ENCODE peak calls at places on chromosomes 5 and 9, in eight cellular contexts. One of them, this sample, is unnamed.

GRCh38 chr9:27179245-27179870 is 70.3 kb downstream of the TEK start:
- DNase-seq in uterus: no peak
- DNase-seq in coronary artery: no peak
- DNase-seq in heart right ventricle: no peak
- DNase-seq in LNCaP clone FGC: no peak
- DNase-seq in AG10803: no peak
- DNase-seq in mammary epithelial cell: peak
- DNase-seq in BJ: no peak
- DNase-seq in this sample: peak

GRCh38 chr9:111648066-111648465 is 13.3 kb upstream of the GNG10 start:
- DNase-seq in AG10803: no peak
- DNase-seq in LNCaP clone FGC: no peak
- DNase-seq in heart right ventricle: no peak
- DNase-seq in BJ: no peak
- DNase-seq in coronary artery: no peak
- DNase-seq in mammary epithelial cell: no peak
- DNase-seq in uterus: no peak
- DNase-seq in this sample: no peak

GRCh38 chr5:7209583-7210139 is 186.3 kb upstream of the ADCY2 start:
- DNase-seq in mammary epithelial cell: no peak
- DNase-seq in heart right ventricle: no peak
- DNase-seq in coronary artery: no peak
- DNase-seq in AG10803: no peak
- DNase-seq in uterus: no peak
- DNase-seq in BJ: no peak
- DNase-seq in LNCaP clone FGC: no peak
- DNase-seq in this sample: peak

GRCh38 chr9:114287763-114288232 is 35.1 kb upstream of the ORM1 start:
- DNase-seq in uterus: peak
- DNase-seq in LNCaP clone FGC: no peak
- DNase-seq in heart right ventricle: no peak
- DNase-seq in mammary epithelial cell: no peak
- DNase-seq in BJ: no peak
- DNase-seq in coronary artery: peak
- DNase-seq in AG10803: no peak
- DNase-seq in this sample: no peak

GRCh38 chr5:111401906-111402305 is 110.4 kb downstream of the STARD4 start:
- DNase-seq in AG10803: no peak
- DNase-seq in uterus: no peak
- DNase-seq in LNCaP clone FGC: no peak
- DNase-seq in coronary artery: no peak
- DNase-seq in heart right ventricle: no peak
- DNase-seq in mammary epithelial cell: no peak
- DNase-seq in BJ: no peak
- DNase-seq in this sample: peak

GRCh38 chr5:81717221-81717620 is 33.7 kb downstream of the SSBP2 start:
- DNase-seq in uterus: no peak
- DNase-seq in heart right ventricle: no peak
- DNase-seq in coronary artery: no peak
- DNase-seq in AG10803: no peak
- DNase-seq in BJ: no peak
- DNase-seq in mammary epithelial cell: no peak
- DNase-seq in LNCaP clone FGC: no peak
- DNase-seq in this sample: peak

GRCh38 chr5:106691701-106692100 is 979.0 kb downstream of the EFNA5 start:
- DNase-seq in AG10803: no peak
- DNase-seq in heart right ventricle: no peak
- DNase-seq in coronary artery: no peak
- DNase-seq in mammary epithelial cell: no peak
- DNase-seq in LNCaP clone FGC: no peak
- DNase-seq in BJ: no peak
- DNase-seq in uterus: no peak
- DNase-seq in this sample: peak

GRCh38 chr5:101675510-101675909 is 620.6 kb downstream of the SLCO4C1 start:
- DNase-seq in uterus: no peak
- DNase-seq in LNCaP clone FGC: no peak
- DNase-seq in AG10803: no peak
- DNase-seq in mammary epithelial cell: no peak
- DNase-seq in BJ: no peak
- DNase-seq in heart right ventricle: no peak
- DNase-seq in coronary artery: no peak
- DNase-seq in this sample: no peak

GRCh38 chr9:35618854-35619799 is 914 bp upstream of the CD72 start:
- DNase-seq in mammary epithelial cell: no peak
- DNase-seq in LNCaP clone FGC: no peak
- DNase-seq in uterus: no peak
- DNase-seq in coronary artery: no peak
- DNase-seq in heart right ventricle: no peak
- DNase-seq in BJ: no peak
- DNase-seq in AG10803: no peak
- DNase-seq in this sample: no peak

GRCh38 chr9:18474778-18475177 is 825 bp downstream of the ADAMTSL1 start:
- DNase-seq in LNCaP clone FGC: no peak
- DNase-seq in coronary artery: no peak
- DNase-seq in heart right ventricle: no peak
- DNase-seq in BJ: no peak
- DNase-seq in AG10803: peak
- DNase-seq in mammary epithelial cell: no peak
- DNase-seq in uterus: no peak
- DNase-seq in this sample: no peak

GRCh38 chr5:138948391-138949222 is 73.5 kb upstream of the LRRTM2 start:
- DNase-seq in BJ: no peak
- DNase-seq in coronary artery: no peak
- DNase-seq in AG10803: no peak
- DNase-seq in heart right ventricle: no peak
- DNase-seq in LNCaP clone FGC: no peak
- DNase-seq in uterus: no peak
- DNase-seq in mammary epithelial cell: no peak
- DNase-seq in this sample: no peak

GRCh38 chr5:103021310-103021709 is 98.6 kb downstream of the GIN1 start:
- DNase-seq in AG10803: peak
- DNase-seq in BJ: no peak
- DNase-seq in LNCaP clone FGC: no peak
- DNase-seq in uterus: no peak
- DNase-seq in mammary epithelial cell: peak
- DNase-seq in coronary artery: no peak
- DNase-seq in heart right ventricle: no peak
- DNase-seq in this sample: no peak

GRCh38 chr5:96765043-96765442 is 42.7 kb downstream of the ERAP1 start:
- DNase-seq in AG10803: no peak
- DNase-seq in LNCaP clone FGC: no peak
- DNase-seq in coronary artery: no peak
- DNase-seq in BJ: no peak
- DNase-seq in heart right ventricle: no peak
- DNase-seq in mammary epithelial cell: no peak
- DNase-seq in uterus: no peak
- DNase-seq in this sample: no peak

GRCh38 chr9:28301281-28301680 is 728.0 kb upstream of the C9orf72 start:
- DNase-seq in BJ: no peak
- DNase-seq in uterus: no peak
- DNase-seq in heart right ventricle: no peak
- DNase-seq in LNCaP clone FGC: no peak
- DNase-seq in coronary artery: no peak
- DNase-seq in AG10803: no peak
- DNase-seq in mammary epithelial cell: peak
- DNase-seq in this sample: peak

GRCh38 chr5:142640316-142641005 is 45.4 kb downstream of the FGF1 start:
- DNase-seq in coronary artery: no peak
- DNase-seq in mammary epithelial cell: no peak
- DNase-seq in LNCaP clone FGC: no peak
- DNase-seq in AG10803: no peak
- DNase-seq in uterus: no peak
- DNase-seq in BJ: no peak
- DNase-seq in heart right ventricle: no peak
- DNase-seq in this sample: no peak

GRCh38 chr5:65163698-65164097 is 318.0 kb downstream of the ADAMTS6 start:
- DNase-seq in BJ: peak
- DNase-seq in AG10803: peak
- DNase-seq in LNCaP clone FGC: no peak
- DNase-seq in mammary epithelial cell: peak
- DNase-seq in uterus: no peak
- DNase-seq in heart right ventricle: no peak
- DNase-seq in coronary artery: no peak
- DNase-seq in this sample: peak

GRCh38 chr9:93507780-93508179 is 54.4 kb upstream of the FAM120AOS start:
- DNase-seq in BJ: no peak
- DNase-seq in uterus: no peak
- DNase-seq in LNCaP clone FGC: no peak
- DNase-seq in mammary epithelial cell: no peak
- DNase-seq in heart right ventricle: no peak
- DNase-seq in coronary artery: no peak
- DNase-seq in AG10803: no peak
- DNase-seq in this sample: no peak

GRCh38 chr5:120446068-120446492 is 18.0 kb upstream of the PRR16 start:
- DNase-seq in AG10803: peak
- DNase-seq in LNCaP clone FGC: no peak
- DNase-seq in mammary epithelial cell: peak
- DNase-seq in uterus: peak
- DNase-seq in BJ: peak
- DNase-seq in coronary artery: no peak
- DNase-seq in heart right ventricle: peak
- DNase-seq in this sample: peak

GRCh38 chr5:178940569-178941360 is at the start of gene ZNF454:
- DNase-seq in AG10803: peak
- DNase-seq in LNCaP clone FGC: peak
- DNase-seq in heart right ventricle: peak
- DNase-seq in uterus: peak
- DNase-seq in mammary epithelial cell: no peak
- DNase-seq in BJ: peak
- DNase-seq in coronary artery: peak
- DNase-seq in this sample: peak

GRCh38 chr5:125408582-125409069 is 662.2 kb upstream of the ZNF608 start:
- DNase-seq in LNCaP clone FGC: no peak
- DNase-seq in coronary artery: no peak
- DNase-seq in AG10803: peak
- DNase-seq in mammary epithelial cell: peak
- DNase-seq in heart right ventricle: no peak
- DNase-seq in BJ: peak
- DNase-seq in uterus: peak
- DNase-seq in this sample: peak
- H3K4me3 ChIP-seq in LNCaP clone FGC: no peak
- H3K4me3 ChIP-seq in coronary artery: no peak
- H3K4me3 ChIP-seq in AG10803: no peak
- H3K4me3 ChIP-seq in mammary epithelial cell: no peak
- H3K4me3 ChIP-seq in heart right ventricle: no peak
- H3K4me3 ChIP-seq in BJ: no peak
- H3K4me3 ChIP-seq in uterus: no peak
- H3K4me3 ChIP-seq in this sample: no peak

GRCh38 chr9:89382026-89382986 is 64.0 kb downstream of the SECISBP2 start:
- DNase-seq in heart right ventricle: no peak
- DNase-seq in AG10803: no peak
- DNase-seq in mammary epithelial cell: no peak
- DNase-seq in coronary artery: no peak
- DNase-seq in BJ: no peak
- DNase-seq in uterus: no peak
- DNase-seq in LNCaP clone FGC: no peak
- DNase-seq in this sample: no peak
- TF ChIP-seq CTCF in heart right ventricle: no peak
- TF ChIP-seq CTCF in AG10803: no peak
- TF ChIP-seq CTCF in mammary epithelial cell: no peak
- TF ChIP-seq CTCF in coronary artery: no peak
- TF ChIP-seq CTCF in BJ: no peak
- TF ChIP-seq CTCF in uterus: no peak
- TF ChIP-seq CTCF in LNCaP clone FGC: no peak
- TF ChIP-seq CTCF in this sample: no peak

DNA sequence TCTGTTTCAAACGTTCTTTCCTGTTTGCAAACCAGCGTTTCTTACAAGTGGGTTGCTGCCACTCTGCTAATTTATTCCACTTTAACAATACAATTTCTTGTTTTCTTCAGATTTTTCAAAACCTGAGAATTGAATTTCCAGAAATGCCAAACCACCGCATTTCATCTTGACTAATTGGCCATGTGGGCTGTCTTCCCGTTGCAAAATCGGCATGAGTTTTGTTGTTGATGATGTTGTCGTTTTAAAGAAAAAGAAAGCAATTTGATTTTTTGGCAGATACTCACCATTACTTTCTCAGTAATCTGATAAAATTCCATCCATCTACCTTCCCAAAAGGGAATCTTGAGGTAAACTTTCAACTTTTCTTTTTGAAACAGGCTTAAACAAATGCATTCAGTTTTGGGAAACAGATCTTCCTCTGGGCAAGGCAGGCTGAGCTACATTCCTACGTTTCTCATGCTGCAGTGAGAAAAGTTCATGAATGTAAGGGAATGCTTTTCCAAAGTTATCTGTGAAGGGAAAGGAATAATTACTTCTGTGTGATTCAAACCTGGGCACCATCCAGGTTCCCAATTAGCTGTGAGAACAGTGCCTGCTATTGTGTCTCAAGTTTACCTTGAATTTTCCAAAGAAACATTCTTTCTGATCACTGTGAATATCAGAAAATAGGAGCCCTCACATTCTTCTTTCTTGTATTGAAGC is 100.6 kb upstream of the TUT7 start:
- DNase-seq in BJ: no peak
- DNase-seq in heart right ventricle: no peak
- DNase-seq in LNCaP clone FGC: no peak
- DNase-seq in coronary artery: no peak
- DNase-seq in AG10803: peak
- DNase-seq in mammary epithelial cell: peak
- DNase-seq in uterus: no peak
- DNase-seq in this sample: peak
- H3K4me3 ChIP-seq in BJ: no peak
- H3K4me3 ChIP-seq in heart right ventricle: no peak
- H3K4me3 ChIP-seq in LNCaP clone FGC: no peak
- H3K4me3 ChIP-seq in coronary artery: no peak
- H3K4me3 ChIP-seq in AG10803: peak
- H3K4me3 ChIP-seq in mammary epithelial cell: no peak
- H3K4me3 ChIP-seq in uterus: no peak
- H3K4me3 ChIP-seq in this sample: no peak

DNA sequence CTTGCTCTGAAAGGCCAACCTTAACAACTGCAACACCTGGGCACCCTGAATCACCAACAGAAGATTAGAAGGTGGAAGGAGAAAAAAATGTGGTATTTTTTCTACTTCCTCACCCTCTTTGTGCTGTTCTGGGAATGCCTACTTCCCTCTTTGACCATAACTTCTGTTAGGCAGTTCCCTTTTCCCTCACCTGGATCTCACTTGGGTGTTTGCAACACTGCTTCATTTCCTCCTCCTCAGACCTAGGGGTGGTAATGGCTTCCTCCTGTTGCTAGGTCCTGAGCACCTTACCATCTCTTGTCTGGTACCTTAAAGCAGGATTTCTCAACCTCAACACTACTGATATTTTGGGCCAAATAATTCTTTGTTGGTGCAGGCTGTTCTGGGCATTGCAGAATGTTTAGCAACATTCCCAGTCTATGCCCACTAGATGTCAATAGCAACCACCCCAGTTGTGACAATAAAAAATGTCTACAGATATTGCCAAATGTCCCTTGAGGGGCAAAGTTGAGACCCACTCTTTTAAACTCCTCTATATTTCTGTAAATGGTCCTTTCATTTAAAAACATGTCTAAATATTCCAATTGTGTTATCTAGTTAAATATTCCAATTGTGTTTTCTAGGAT is 300.0 kb upstream of the VLDLR start:
- DNase-seq in LNCaP clone FGC: no peak
- DNase-seq in BJ: no peak
- DNase-seq in mammary epithelial cell: no peak
- DNase-seq in uterus: no peak
- DNase-seq in coronary artery: no peak
- DNase-seq in AG10803: no peak
- DNase-seq in heart right ventricle: no peak
- DNase-seq in this sample: no peak
- TF ChIP-seq CTCF in LNCaP clone FGC: peak
- TF ChIP-seq CTCF in BJ: peak
- TF ChIP-seq CTCF in mammary epithelial cell: no peak
- TF ChIP-seq CTCF in uterus: no peak
- TF ChIP-seq CTCF in coronary artery: no peak
- TF ChIP-seq CTCF in AG10803: no peak
- TF ChIP-seq CTCF in heart right ventricle: no peak
- TF ChIP-seq CTCF in this sample: peak

This sample was measured in epithelial cell of esophagus.